ENCODE peak calls at places on chromosome 12, in five cellular contexts. One of them, this sample, is unnamed. For H3K9me3, the result is how much of the 10 kb centered on the place peaks cover.

GRCh38 chr12:127810026-127810425 is 456.9 kb upstream of the TMEM132C start:
- DNase-seq in transverse colon: no peak
- DNase-seq in left lung: no peak
- DNase-seq in HepG2: no peak
- DNase-seq in heart left ventricle: no peak
- DNase-seq in this sample: no peak

GRCh38 chr12:46212108-46212982 is 56.5 kb downstream of the SLC38A1 start:
- DNase-seq in transverse colon: no peak
- DNase-seq in HepG2: no peak
- DNase-seq in heart left ventricle: no peak
- DNase-seq in left lung: no peak
- DNase-seq in this sample: no peak

GRCh38 chr12:116143883-116144266 is 133.6 kb downstream of the MED13L start:
- DNase-seq in transverse colon: no peak
- DNase-seq in left lung: no peak
- DNase-seq in HepG2: no peak
- DNase-seq in heart left ventricle: no peak
- DNase-seq in this sample: no peak

GRCh38 chr12:47946413-47947107 is 16.8 kb upstream of the TMEM106C start:
- DNase-seq in left lung: peak
- DNase-seq in transverse colon: no peak
- DNase-seq in heart left ventricle: no peak
- DNase-seq in HepG2: no peak
- DNase-seq in this sample: no peak

GRCh38 chr12:125079943-125080645 is 14.9 kb downstream of the AACS start:
- DNase-seq in left lung: no peak
- DNase-seq in HepG2: no peak
- DNase-seq in transverse colon: no peak
- DNase-seq in heart left ventricle: no peak
- DNase-seq in this sample: no peak

GRCh38 chr12:106342397-106343212 is 14.9 kb upstream of the POLR3B start:
- DNase-seq in transverse colon: peak
- DNase-seq in left lung: no peak
- DNase-seq in heart left ventricle: peak
- DNase-seq in HepG2: peak
- DNase-seq in this sample: no peak

GRCh38 chr12:30989754-30990153 is 63.2 kb downstream of the TSPAN11 start:
- DNase-seq in left lung: no peak
- DNase-seq in heart left ventricle: peak
- DNase-seq in HepG2: peak
- DNase-seq in transverse colon: peak
- DNase-seq in this sample: peak

GRCh38 chr12:89245090-89245489 is 107.2 kb downstream of the DUSP6 start:
- DNase-seq in left lung: no peak
- DNase-seq in heart left ventricle: no peak
- DNase-seq in transverse colon: no peak
- DNase-seq in HepG2: no peak
- DNase-seq in this sample: peak

GRCh38 chr12:80607361-80608135 is 99.9 kb upstream of the MYF6 start:
- DNase-seq in HepG2: no peak
- DNase-seq in left lung: no peak
- DNase-seq in heart left ventricle: no peak
- DNase-seq in transverse colon: no peak
- DNase-seq in this sample: no peak

GRCh38 chr12:27969011-27969900 is 3.3 kb downstream of the PTHLH start:
- DNase-seq in left lung: peak
- DNase-seq in heart left ventricle: no peak
- DNase-seq in HepG2: no peak
- DNase-seq in transverse colon: no peak
- DNase-seq in this sample: no peak

GRCh38 chr12:103933237-103933636 is 3.0 kb downstream of the HSP90B1 start:
- DNase-seq in heart left ventricle: no peak
- DNase-seq in transverse colon: no peak
- DNase-seq in HepG2: no peak
- DNase-seq in left lung: no peak
- DNase-seq in this sample: no peak

GRCh38 chr12:109239179-109239578 is 69.9 kb downstream of the FOXN4 start:
- DNase-seq in heart left ventricle: no peak
- DNase-seq in transverse colon: no peak
- DNase-seq in HepG2: no peak
- DNase-seq in left lung: no peak
- DNase-seq in this sample: no peak

GRCh38 chr12:63353559-63353958 is 202.6 kb upstream of the AVPR1A start:
- DNase-seq in left lung: no peak
- DNase-seq in HepG2: no peak
- DNase-seq in heart left ventricle: no peak
- DNase-seq in transverse colon: no peak
- DNase-seq in this sample: no peak

GRCh38 chr12:118307069-118307954 is 65.4 kb downstream of the TAOK3 start:
- DNase-seq in transverse colon: no peak
- DNase-seq in heart left ventricle: peak
- DNase-seq in left lung: no peak
- DNase-seq in HepG2: no peak
- DNase-seq in this sample: no peak

GRCh38 chr12:99026332-99027116 is 381.4 kb downstream of the APAF1 start:
- DNase-seq in HepG2: no peak
- DNase-seq in heart left ventricle: no peak
- DNase-seq in transverse colon: no peak
- DNase-seq in left lung: no peak
- DNase-seq in this sample: no peak

GRCh38 chr12:72264548-72265175 is 7.5 kb upstream of the TRHDE start:
- DNase-seq in heart left ventricle: no peak
- DNase-seq in left lung: no peak
- DNase-seq in HepG2: peak
- DNase-seq in transverse colon: no peak
- DNase-seq in this sample: peak

GRCh38 chr12:98406378-98406777 is 109.0 kb upstream of the TMPO start:
- DNase-seq in transverse colon: no peak
- DNase-seq in HepG2: no peak
- DNase-seq in heart left ventricle: no peak
- DNase-seq in left lung: no peak
- DNase-seq in this sample: no peak

GRCh38 chr12:49465132-49465531 is 73.7 kb upstream of the KCNH3 start:
- DNase-seq in heart left ventricle: no peak
- DNase-seq in HepG2: no peak
- DNase-seq in transverse colon: no peak
- DNase-seq in left lung: no peak
- DNase-seq in this sample: no peak

GRCh38 chr12:27667540-27667939 is 28.7 kb upstream of the REP15 start:
- DNase-seq in transverse colon: no peak
- DNase-seq in heart left ventricle: no peak
- DNase-seq in HepG2: no peak
- DNase-seq in left lung: no peak
- DNase-seq in this sample: peak

GRCh38 chr12:107360472-107360871 is 267.1 kb upstream of the CRY1 start:
- DNase-seq in left lung: no peak
- DNase-seq in heart left ventricle: no peak
- DNase-seq in transverse colon: no peak
- DNase-seq in HepG2: no peak
- DNase-seq in this sample: no peak

GRCh38 chr12:127125607-127126259 is 1141.2 kb upstream of the TMEM132C start:
- DNase-seq in left lung: no peak
- DNase-seq in HepG2: no peak
- DNase-seq in transverse colon: peak
- DNase-seq in heart left ventricle: no peak
- DNase-seq in this sample: no peak

GRCh38 chr12:20434993-20435392 is 66.7 kb downstream of the PDE3A start:
- DNase-seq in HepG2: no peak
- DNase-seq in heart left ventricle: no peak
- DNase-seq in left lung: no peak
- DNase-seq in transverse colon: no peak
- DNase-seq in this sample: no peak

GRCh38 chr12:41777064-41777790 is 367.4 kb downstream of the GXYLT1 start:
- DNase-seq in heart left ventricle: no peak
- DNase-seq in HepG2: no peak
- DNase-seq in left lung: no peak
- DNase-seq in transverse colon: no peak
- DNase-seq in this sample: no peak

GRCh38 chr12:87928046-87928445 is 101.2 kb downstream of the C12orf50 start:
- DNase-seq in left lung: no peak
- DNase-seq in transverse colon: no peak
- DNase-seq in heart left ventricle: no peak
- DNase-seq in HepG2: no peak
- DNase-seq in this sample: no peak

GRCh38 chr12:26863515-26863914 is 30.5 kb upstream of the ITPR2 start:
- DNase-seq in HepG2: no peak
- DNase-seq in left lung: no peak
- DNase-seq in heart left ventricle: no peak
- DNase-seq in transverse colon: no peak
- DNase-seq in this sample: peak

GRCh38 chr12:52575256-52575655 is 1.6 kb upstream of the KRT74 start:
- DNase-seq in transverse colon: no peak
- DNase-seq in HepG2: no peak
- DNase-seq in left lung: no peak
- DNase-seq in heart left ventricle: no peak
- DNase-seq in this sample: no peak

GRCh38 chr12:101634724-101635123 is 40.0 kb downstream of the MYBPC1 start:
- DNase-seq in HepG2: no peak
- DNase-seq in transverse colon: no peak
- DNase-seq in left lung: no peak
- DNase-seq in heart left ventricle: no peak
- DNase-seq in this sample: no peak

GRCh38 chr12:95763809-95764253 is 26.7 kb downstream of the NTN4 start:
- DNase-seq in HepG2: peak
- DNase-seq in heart left ventricle: peak
- DNase-seq in transverse colon: no peak
- DNase-seq in left lung: no peak
- DNase-seq in this sample: no peak

GRCh38 chr12:47705239-47705570 is 625 bp downstream of the RPAP3 start:
- DNase-seq in HepG2: no peak
- DNase-seq in transverse colon: no peak
- DNase-seq in left lung: no peak
- DNase-seq in heart left ventricle: no peak
- DNase-seq in this sample: peak

GRCh38 chr12:7175493-7175892 is 14.0 kb upstream of the PEX5 start:
- DNase-seq in left lung: no peak
- DNase-seq in heart left ventricle: no peak
- DNase-seq in HepG2: no peak
- DNase-seq in transverse colon: no peak
- DNase-seq in this sample: no peak
- H3K9me3 ChIP-seq in left lung: under half
- H3K9me3 ChIP-seq in heart left ventricle: under half
- H3K9me3 ChIP-seq in HepG2: under half
- H3K9me3 ChIP-seq in transverse colon: under half
- H3K9me3 ChIP-seq in this sample: under half

GRCh38 chr12:4267904-4268548 is 5.5 kb upstream of the CCND2 start:
- DNase-seq in heart left ventricle: no peak
- DNase-seq in transverse colon: no peak
- DNase-seq in HepG2: no peak
- DNase-seq in left lung: no peak
- DNase-seq in this sample: no peak

GRCh38 chr12:4270670-4271432 is 2.7 kb upstream of the CCND2 start:
- DNase-seq in heart left ventricle: peak
- DNase-seq in transverse colon: peak
- DNase-seq in HepG2: no peak
- DNase-seq in left lung: peak
- DNase-seq in this sample: peak

GRCh38 chr12:4268549-4269181 is 4.9 kb upstream of the CCND2 start:
- DNase-seq in left lung: no peak
- DNase-seq in HepG2: no peak
- DNase-seq in heart left ventricle: no peak
- DNase-seq in transverse colon: no peak
- DNase-seq in this sample: no peak

GRCh38 chr12:4270016-4270669 is 3.4 kb upstream of the CCND2 start:
- DNase-seq in left lung: peak
- DNase-seq in heart left ventricle: no peak
- DNase-seq in transverse colon: peak
- DNase-seq in HepG2: no peak
- DNase-seq in this sample: peak

GRCh38 chr12:4269279-4269991 is 4.1 kb upstream of the CCND2 start:
- DNase-seq in HepG2: no peak
- DNase-seq in left lung: peak
- DNase-seq in transverse colon: peak
- DNase-seq in heart left ventricle: peak
- DNase-seq in this sample: peak
- TF ChIP-seq CTCF in HepG2: no peak
- TF ChIP-seq CTCF in left lung: no peak
- TF ChIP-seq CTCF in transverse colon: no peak
- TF ChIP-seq CTCF in heart left ventricle: peak
- TF ChIP-seq CTCF in this sample: peak

GRCh38 chr12:130683811-130684210 is 32.3 kb downstream of the RIMBP2 start:
- DNase-seq in transverse colon: no peak
- DNase-seq in HepG2: no peak
- DNase-seq in left lung: no peak
- DNase-seq in heart left ventricle: no peak
- DNase-seq in this sample: no peak
- H3K9me3 ChIP-seq in transverse colon: under half
- H3K9me3 ChIP-seq in HepG2: under half
- H3K9me3 ChIP-seq in left lung: under half
- H3K9me3 ChIP-seq in heart left ventricle: under half
- H3K9me3 ChIP-seq in this sample: under half

GRCh38 chr12:43728117-43728516 is 30.5 kb downstream of the PUS7L start:
- DNase-seq in HepG2: no peak
- DNase-seq in heart left ventricle: no peak
- DNase-seq in transverse colon: no peak
- DNase-seq in left lung: no peak
- DNase-seq in this sample: peak
- TF ChIP-seq CTCF in HepG2: no peak
- TF ChIP-seq CTCF in heart left ventricle: peak
- TF ChIP-seq CTCF in transverse colon: no peak
- TF ChIP-seq CTCF in left lung: peak
- TF ChIP-seq CTCF in this sample: peak

This sample was measured in MM.1S.